ENCODE peak calls at places on chromosomes 1 and 21, in five cellular contexts. M is thoracic aorta, I is body of pancreas, O is mammary epithelial cell, J is uterus. Z is an unnamed sample. For H3K4me1, the result is how much of the 10 kb centered on the place peaks cover.

GRCh38 chr1:240098534-240098933 is 6.9 kb downstream of the FMN2 start:
- DNase-seq in M (no peak), I (no peak), O (no peak), J (no peak), Z (peak)

GRCh38 chr1:222918746-222919477 is 104.1 kb downstream of the DISP1 start:
- DNase-seq in M (no peak), I (no peak), O (no peak), J (no peak), Z (no peak)

GRCh38 chr1:54542962-54543539 is 5.0 kb upstream of the ACOT11 start:
- DNase-seq in M (no peak), I (no peak), O (no peak), J (no peak), Z (peak)

GRCh38 chr1:152347116-152347728 is 12.6 kb downstream of the FLG2 start:
- DNase-seq in M (no peak), I (peak), O (peak), J (no peak), Z (peak)

GRCh38 chr1:218371927-218372672 is 27.0 kb downstream of the TGFB2 start:
- DNase-seq in M (no peak), I (peak), O (no peak), J (no peak), Z (peak)

GRCh38 chr1:157099633-157100009 is at the start of gene ETV3L:
- DNase-seq in M (no peak), I (no peak), O (no peak), J (no peak), Z (no peak)

GRCh38 chr1:85448358-85448757 is 16.6 kb downstream of the DDAH1 start:
- DNase-seq in M (no peak), I (no peak), O (no peak), J (no peak), Z (peak)

GRCh38 chr21:36470294-36470693 is 9.6 kb downstream of the CLDN14 start:
- DNase-seq in M (no peak), I (no peak), O (no peak), J (no peak), Z (no peak)

GRCh38 chr1:226825746-226826100 is 44.7 kb upstream of the PSEN2 start:
- DNase-seq in M (no peak), I (no peak), O (no peak), J (no peak), Z (no peak)

GRCh38 chr1:30747028-30748008 is 10.3 kb downstream of the LAPTM5 start:
- DNase-seq in M (no peak), I (peak), O (no peak), J (no peak), Z (no peak)

GRCh38 chr1:30748699-30749401 is 8.7 kb downstream of the LAPTM5 start:
- DNase-seq in M (no peak), I (no peak), O (no peak), J (no peak), Z (no peak)

GRCh38 chr1:30749691-30750583 is 7.6 kb downstream of the LAPTM5 start:
- DNase-seq in M (no peak), I (peak), O (no peak), J (no peak), Z (no peak)

GRCh38 chr1:30746212-30747027 is 11.2 kb downstream of the LAPTM5 start:
- DNase-seq in M (no peak), I (peak), O (no peak), J (no peak), Z (no peak)

DNA sequence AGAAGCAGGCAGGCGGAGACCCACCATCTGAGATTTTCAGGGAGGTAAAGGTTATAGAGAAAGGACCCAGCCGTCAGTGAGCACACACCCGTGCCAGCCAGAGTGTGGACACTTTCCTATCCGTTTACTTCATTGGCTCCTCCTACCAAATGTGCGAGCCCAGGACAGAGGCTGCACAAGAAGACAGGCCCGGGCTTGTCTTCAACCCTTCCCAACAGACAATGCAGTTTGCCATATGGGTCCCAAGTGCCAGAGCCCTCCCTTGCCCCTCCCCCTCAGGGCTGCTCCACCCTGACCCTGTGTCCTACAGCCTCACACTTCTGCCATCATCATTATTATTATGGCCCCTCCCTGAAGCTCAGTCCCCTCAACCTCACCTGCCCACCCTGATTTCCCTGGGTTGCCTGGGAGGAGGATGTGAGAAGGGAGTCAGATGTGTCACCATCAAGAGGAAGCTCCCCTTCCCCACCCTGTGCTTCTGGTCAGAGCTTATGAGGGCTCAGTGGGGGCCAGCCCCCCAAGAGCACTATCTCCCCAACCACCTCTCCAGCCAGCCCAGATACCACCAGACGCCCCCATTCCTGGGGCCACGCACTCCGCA is 9.4 kb downstream of the LAPTM5 start:
- DNase-seq in M (no peak), I (no peak), O (peak), J (no peak), Z (no peak)
- H3K4me1 ChIP-seq in M (under half), I (under half), O (under half), J (under half), Z (under half)

GRCh38 chr21:45989355-45990048 is 7.9 kb downstream of the COL6A1 start:
- DNase-seq in M (peak), I (no peak), O (no peak), J (peak), Z (no peak)

GRCh38 chr21:45991606-45992301 is 10.2 kb downstream of the COL6A1 start:
- DNase-seq in M (peak), I (no peak), O (no peak), J (peak), Z (no peak)

GRCh38 chr21:45988366-45989347 is 7.1 kb downstream of the COL6A1 start:
- DNase-seq in M (peak), I (no peak), O (no peak), J (peak), Z (no peak)

GRCh38 chr21:45990741-45991605 is 9.4 kb downstream of the COL6A1 start:
- DNase-seq in M (peak), I (no peak), O (no peak), J (peak), Z (no peak)

GRCh38 chr21:45990049-45990711 is 8.6 kb downstream of the COL6A1 start:
- DNase-seq in M (peak), I (peak), O (no peak), J (peak), Z (no peak)
- H3K4me1 ChIP-seq in M (under half), I (under half), O (under half), J (under half), Z (under half)

GRCh38 chr1:214514032-214514818 is 37.2 kb downstream of the PTPN14 start:
- DNase-seq in M (no peak), I (no peak), O (no peak), J (no peak), Z (peak)

GRCh38 chr1:214516434-214517326 is 34.7 kb downstream of the PTPN14 start:
- DNase-seq in M (no peak), I (no peak), O (no peak), J (no peak), Z (no peak)

GRCh38 chr1:214513394-214513793 is 38.0 kb downstream of the PTPN14 start:
- DNase-seq in M (no peak), I (no peak), O (no peak), J (no peak), Z (no peak)

GRCh38 chr1:214515544-214516433 is 35.6 kb downstream of the PTPN14 start:
- DNase-seq in M (no peak), I (no peak), O (no peak), J (no peak), Z (no peak)

GRCh38 chr1:214514819-214515383 is 36.5 kb downstream of the PTPN14 start:
- DNase-seq in M (no peak), I (no peak), O (no peak), J (no peak), Z (no peak)
- H3K4me1 ChIP-seq in M (under half), I (under half), O (under half), J (under half), Z (half or more)

DNA sequence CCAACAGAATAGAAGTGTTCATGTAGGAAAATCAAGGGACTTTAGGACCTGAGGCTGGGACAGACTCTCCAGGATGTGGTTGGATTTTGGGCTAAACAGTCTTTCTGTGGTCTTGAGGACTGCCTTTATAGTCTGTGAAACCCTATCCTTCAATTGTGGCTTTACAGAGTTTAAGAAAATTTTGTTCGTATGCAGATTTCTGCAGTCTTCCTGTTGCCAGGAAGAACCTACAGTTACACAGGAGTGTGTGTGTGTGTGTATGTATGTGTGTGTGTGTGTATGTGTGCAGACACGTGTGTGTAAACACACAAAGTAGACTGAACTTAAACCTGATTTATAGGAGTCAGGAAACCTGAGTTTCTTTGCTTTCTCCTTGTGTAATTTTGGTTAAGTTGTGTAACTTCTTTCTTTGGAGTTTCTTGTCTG is 22.8 kb downstream of the NEK7 start:
- DNase-seq in M (no peak), I (no peak), O (peak), J (no peak), Z (peak)
- H3K4me1 ChIP-seq in M (half or more), I (half or more), O (under half), J (under half), Z (under half)

DNA sequence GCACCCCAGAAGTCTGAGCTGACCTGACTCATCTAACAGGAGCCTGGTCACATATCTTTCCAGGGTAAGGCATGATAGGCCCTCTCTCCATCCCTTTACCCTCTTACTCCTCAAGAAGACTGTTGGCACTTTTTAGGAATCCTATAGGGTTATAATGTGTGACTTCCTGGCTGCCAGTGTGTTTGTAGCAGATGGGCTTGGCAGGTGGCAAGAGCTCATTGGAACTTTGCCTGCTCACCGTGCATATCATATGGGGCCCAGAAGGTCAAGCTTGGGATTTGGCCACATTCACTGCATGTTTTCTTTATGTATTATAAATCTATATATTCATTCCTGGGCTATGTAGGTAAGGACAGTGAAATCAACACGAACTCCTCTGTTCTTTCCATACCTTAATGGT is 5.2 kb downstream of the KAZN start:
- DNase-seq in M (no peak), I (no peak), O (no peak), J (no peak), Z (no peak)
- H3K4me1 ChIP-seq in M (under half), I (under half), O (under half), J (under half), Z (under half)

GRCh38 chr1:28926629-28927441 is 12.5 kb downstream of the EPB41 start:
- DNase-seq in M (no peak), I (peak), O (no peak), J (no peak), Z (no peak)

GRCh38 chr1:28917757-28918118 is 3.4 kb downstream of the EPB41 start:
- DNase-seq in M (no peak), I (no peak), O (peak), J (no peak), Z (no peak)

GRCh38 chr1:28925350-28925891 is 11.1 kb downstream of the EPB41 start:
- DNase-seq in M (no peak), I (no peak), O (no peak), J (no peak), Z (no peak)

GRCh38 chr1:28921286-28921869 is 7.0 kb downstream of the EPB41 start:
- DNase-seq in M (no peak), I (no peak), O (no peak), J (no peak), Z (no peak)
- H3K4me1 ChIP-seq in M (under half), I (under half), O (under half), J (under half), Z (under half)

GRCh38 chr1:59142663-59143487 is 154.0 kb upstream of the FGGY start:
- DNase-seq in M (no peak), I (peak), O (peak), J (no peak), Z (peak)
- H3K4me1 ChIP-seq in M (half or more), I (under half), O (half or more), J (under half), Z (under half)

GRCh38 chr1:36165145-36165544 is 9.2 kb downstream of the MAP7D1 start:
- DNase-seq in M (no peak), I (no peak), O (no peak), J (no peak), Z (no peak)

GRCh38 chr1:36168538-36168937 is 12.6 kb downstream of the MAP7D1 start:
- DNase-seq in M (no peak), I (no peak), O (no peak), J (no peak), Z (no peak)

GRCh38 chr1:36164399-36164798 is 8.4 kb downstream of the MAP7D1 start:
- DNase-seq in M (no peak), I (no peak), O (no peak), J (no peak), Z (no peak)

GRCh38 chr1:36166136-36166535 is 10.2 kb downstream of the MAP7D1 start:
- DNase-seq in M (no peak), I (no peak), O (no peak), J (no peak), Z (no peak)

DNA sequence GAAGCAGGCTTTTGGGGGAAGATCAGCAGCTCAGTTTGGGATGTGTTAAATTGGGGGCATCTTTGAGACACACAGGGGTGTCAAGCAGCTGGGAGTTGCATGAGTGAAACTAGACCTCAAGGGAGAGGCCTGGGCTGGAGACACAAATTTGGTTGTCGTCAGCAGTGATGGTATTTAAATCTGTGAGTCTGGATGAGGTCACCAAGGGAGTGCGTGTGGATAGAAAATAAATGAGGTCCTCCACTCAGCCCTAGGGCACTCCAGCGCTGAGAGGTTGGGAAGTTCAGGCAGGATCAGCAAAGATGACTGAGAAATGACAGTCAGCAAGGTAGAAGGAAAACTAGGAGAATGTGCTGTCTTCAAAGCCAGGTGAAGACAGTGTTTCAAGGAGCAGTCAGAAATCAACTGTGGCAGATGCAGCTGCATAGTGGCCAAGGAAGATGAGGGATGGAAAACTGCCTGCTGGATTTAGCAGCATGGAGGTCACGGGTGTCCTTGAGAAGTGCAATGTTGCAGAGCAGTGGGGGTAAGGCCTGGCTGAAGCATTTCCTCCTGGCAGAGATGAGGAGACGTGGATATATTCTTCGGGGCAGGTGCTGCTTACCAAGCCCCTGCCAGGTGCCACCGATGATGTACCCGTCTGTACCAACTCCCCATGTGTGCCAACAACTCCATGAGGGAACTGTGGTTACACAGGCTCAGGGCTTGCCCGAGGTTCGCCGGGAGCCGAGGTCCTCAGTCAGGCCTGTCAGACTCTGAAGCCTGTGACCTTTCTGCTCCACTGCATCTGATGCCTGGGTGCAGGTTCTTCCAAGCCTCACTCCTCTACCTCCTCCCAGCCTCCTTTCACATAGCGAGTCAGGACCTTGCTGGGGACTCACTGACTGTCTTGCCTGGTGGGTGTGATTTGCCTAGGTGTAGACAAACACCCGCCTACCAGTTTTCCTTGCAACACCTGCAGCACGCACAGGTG is 11.3 kb downstream of the MAP7D1 start:
- DNase-seq in M (no peak), I (no peak), O (peak), J (no peak), Z (peak)
- H3K4me1 ChIP-seq in M (half or more), I (under half), O (half or more), J (under half), Z (under half)

DNA sequence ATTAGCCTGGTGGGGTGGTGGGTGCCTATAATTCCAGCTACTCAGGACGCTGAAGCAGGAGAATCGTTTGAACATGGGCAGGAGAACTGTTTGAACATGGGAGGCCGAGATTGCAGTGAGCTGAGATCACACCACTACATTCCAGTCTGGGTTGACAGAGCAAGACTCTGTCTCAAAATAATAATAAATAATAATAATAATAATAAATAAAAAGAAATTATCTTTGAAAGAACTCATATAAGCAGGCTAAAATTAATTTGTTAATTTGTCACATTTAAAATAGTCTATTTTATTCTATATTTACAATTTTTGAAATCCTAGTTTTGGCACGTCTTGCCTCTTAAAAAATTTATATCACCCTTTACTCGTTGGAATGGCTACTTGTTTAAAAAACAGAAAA is 27.6 kb downstream of the CD247 start:
- DNase-seq in M (no peak), I (no peak), O (no peak), J (no peak), Z (no peak)
- H3K4me1 ChIP-seq in M (under half), I (under half), O (under half), J (under half), Z (under half)

DNA sequence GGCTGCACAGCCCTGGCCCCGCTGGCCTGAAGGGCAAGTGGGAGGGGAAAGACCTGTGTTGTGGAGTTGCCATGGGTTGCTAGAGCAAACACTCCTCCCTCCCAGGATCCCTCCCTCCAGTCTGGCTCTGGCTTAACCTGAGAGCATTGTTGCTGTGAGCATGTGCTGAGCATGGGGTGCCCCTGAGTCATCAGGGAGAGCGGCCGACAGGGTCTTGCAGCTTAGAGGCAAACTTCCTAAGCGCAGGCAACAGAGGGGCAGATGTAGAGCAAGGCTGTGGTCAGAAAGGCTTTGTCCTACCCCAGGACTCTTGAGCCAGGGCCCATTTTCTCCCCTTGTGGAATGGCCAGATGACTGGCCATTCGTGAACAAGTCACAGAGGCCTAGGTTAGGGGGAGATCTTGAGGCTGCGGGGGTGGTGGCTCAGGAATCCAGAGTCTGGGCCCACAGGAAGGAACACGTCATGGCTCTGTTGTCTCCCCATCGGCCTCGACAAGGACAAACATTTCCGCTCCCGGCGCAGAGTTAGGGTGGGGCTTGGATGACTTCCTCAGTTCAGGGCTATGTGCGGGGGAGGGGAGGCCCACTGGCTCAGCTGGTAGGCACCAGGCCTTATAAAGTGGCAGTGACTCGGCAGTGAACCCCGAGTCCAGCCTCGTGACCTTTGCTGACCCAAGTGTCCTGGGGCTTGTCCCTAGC is 362 bp upstream of the DYNLT4 start:
- DNase-seq in M (peak), I (peak), O (peak), J (peak), Z (peak)
- H3K4me1 ChIP-seq in M (half or more), I (half or more), O (half or more), J (under half), Z (half or more)

Z was measured in astrocyte.